ENCODE peak calls at places on chromosomes 12 and 14, in eight cellular contexts. I is A549, C is right lobe of liver, N is K562, E is sigmoid colon, U is Peyer's patch, O is esophagus squamous epithelium, Q is H1. H is an unnamed sample.

GRCh38 chr12:49924847-49925246 is 21.1 kb upstream of the FAIM2 start:
- DNase-seq in Q (no peak), E (no peak), I (no peak), N (no peak), C (no peak), U (no peak), O (no peak), H (no peak)

GRCh38 chr12:43352001-43352400 is 200.0 kb downstream of the ADAMTS20 start:
- DNase-seq in E (no peak), U (no peak), O (no peak), Q (no peak), N (no peak), C (no peak), I (no peak), H (no peak)

GRCh38 chr12:117882181-117882580 is 86.6 kb downstream of the KSR2 start:
- DNase-seq in E (no peak), U (no peak), C (no peak), I (no peak), O (no peak), Q (no peak), N (no peak), H (no peak)

GRCh38 chr12:6551063-6551461 is 4.8 kb downstream of the IFFO1 start:
- DNase-seq in I (no peak), N (no peak), Q (no peak), O (no peak), U (peak), C (peak), E (peak), H (no peak)

GRCh38 chr12:122590990-122591389 is 63.9 kb downstream of the KNTC1 start:
- DNase-seq in E (no peak), I (no peak), U (no peak), N (no peak), C (no peak), O (no peak), Q (no peak), H (no peak)

GRCh38 chr12:19288603-19289244 is 150.6 kb upstream of the AEBP2 start:
- DNase-seq in Q (no peak), N (peak), E (no peak), C (no peak), I (peak), U (no peak), O (no peak), H (no peak)

GRCh38 chr12:72133497-72134055 is 138.6 kb upstream of the TRHDE start:
- DNase-seq in Q (no peak), C (no peak), U (no peak), N (no peak), O (no peak), I (no peak), E (no peak), H (no peak)

GRCh38 chr14:90970167-90970600 is 90.3 kb downstream of the RPS6KA5 start:
- DNase-seq in U (no peak), N (no peak), C (no peak), I (peak), O (no peak), E (no peak), Q (no peak), H (no peak)

GRCh38 chr14:101969480-101969879 is 5.1 kb downstream of the DYNC1H1 start:
- DNase-seq in I (no peak), Q (no peak), U (no peak), N (no peak), O (no peak), C (no peak), E (no peak), H (no peak)

GRCh38 chr14:61649283-61649682 is 46.0 kb upstream of the HIF1A start:
- DNase-seq in I (no peak), N (no peak), C (no peak), E (no peak), U (no peak), Q (no peak), O (no peak), H (no peak)

GRCh38 chr14:99412122-99413061 is 68.3 kb downstream of the SETD3 start:
- DNase-seq in Q (no peak), C (no peak), N (no peak), U (no peak), O (no peak), E (no peak), I (no peak), H (no peak)

GRCh38 chr12:82019533-82019932 is 260.4 kb upstream of the PPFIA2 start:
- DNase-seq in Q (no peak), I (peak), N (no peak), C (no peak), O (no peak), U (no peak), E (no peak), H (no peak)

GRCh38 chr12:94148841-94149780 is 734 bp downstream of the PLXNC1 start:
- DNase-seq in Q (peak), I (peak), U (peak), C (peak), N (no peak), E (no peak), O (no peak), H (no peak)

GRCh38 chr12:3490848-3491382 is at the start of gene PRMT8:
- DNase-seq in O (no peak), I (no peak), U (no peak), E (no peak), C (no peak), Q (peak), N (no peak), H (no peak)

GRCh38 chr12:53070901-53071492 is 8.2 kb downstream of the SPRYD3 start:
- DNase-seq in I (no peak), C (no peak), U (peak), N (no peak), Q (no peak), O (no peak), E (peak), H (peak)

GRCh38 chr12:47820631-47821345 is 1.1 kb upstream of the HDAC7 start:
- DNase-seq in Q (no peak), U (peak), E (peak), C (peak), N (no peak), I (peak), O (no peak), H (no peak)

GRCh38 chr14:33776871-33777270 is 174.0 kb downstream of the EGLN3 start:
- DNase-seq in Q (no peak), O (no peak), N (no peak), C (no peak), E (no peak), I (no peak), U (no peak), H (no peak)

GRCh38 chr14:64761441-64762043 is 57.3 kb downstream of the PLEKHG3 start:
- DNase-seq in N (no peak), U (no peak), C (peak), I (no peak), O (no peak), Q (no peak), E (no peak), H (no peak)

GRCh38 chr12:53299101-53299453 is 418 bp upstream of the MYG1 start:
- DNase-seq in U (no peak), Q (no peak), O (no peak), N (no peak), E (no peak), I (peak), C (no peak), H (no peak)

GRCh38 chr12:19428261-19428660 is 11.0 kb upstream of the AEBP2 start:
- DNase-seq in C (no peak), N (no peak), U (no peak), Q (no peak), O (no peak), E (no peak), I (no peak), H (peak)

GRCh38 chr12:15731940-15732339 is 57.2 kb downstream of the EPS8 start:
- DNase-seq in U (no peak), Q (no peak), C (no peak), O (no peak), N (no peak), I (no peak), E (no peak), H (no peak)

GRCh38 chr12:54431911-54432814 is 13.1 kb upstream of the ITGA5 start:
- DNase-seq in N (peak), E (peak), C (no peak), U (no peak), I (peak), O (no peak), Q (no peak), H (no peak)

GRCh38 chr12:50059440-50060119 is 2.2 kb downstream of the ASIC1 start:
- DNase-seq in I (no peak), Q (no peak), C (no peak), O (no peak), E (no peak), U (peak), N (no peak), H (no peak)

GRCh38 chr12:9372202-9372601 is 164.0 kb upstream of the PZP start:
- DNase-seq in U (no peak), I (peak), O (no peak), N (no peak), Q (no peak), C (no peak), E (no peak), H (no peak)

GRCh38 chr14:88793259-88793625 is 489 bp upstream of the EML5 start:
- DNase-seq in E (peak), N (no peak), I (no peak), O (no peak), Q (no peak), U (no peak), C (no peak), H (no peak)

GRCh38 chr14:90664911-90665695 is 151.1 kb downstream of the TTC7B start:
- DNase-seq in E (no peak), Q (peak), N (no peak), I (no peak), U (no peak), C (no peak), O (no peak), H (no peak)

GRCh38 chr14:55611859-55612258 is 31.9 kb downstream of the KTN1 start:
- DNase-seq in I (no peak), N (no peak), O (no peak), E (no peak), C (no peak), U (no peak), Q (no peak), H (no peak)

GRCh38 chr12:1827806-1828805 is 7.7 kb downstream of the LRTM2 start:
- DNase-seq in Q (no peak), U (no peak), O (no peak), I (no peak), C (peak), N (no peak), E (peak), H (no peak)

GRCh38 chr14:71361874-71362273 is 454.6 kb downstream of the PCNX1 start:
- DNase-seq in N (no peak), Q (no peak), E (no peak), O (no peak), I (no peak), U (no peak), C (no peak), H (no peak)

GRCh38 chr12:23376238-23376637 is 573.2 kb downstream of the SOX5 start:
- DNase-seq in N (no peak), U (no peak), E (no peak), I (no peak), O (no peak), Q (peak), C (no peak), H (no peak)

GRCh38 chr12:88559199-88559598 is 21.1 kb downstream of the KITLG start:
- DNase-seq in E (no peak), O (no peak), N (no peak), U (no peak), I (no peak), C (no peak), Q (no peak), H (no peak)

GRCh38 chr14:72883963-72884362 is 9.9 kb downstream of the DPF3 start:
- DNase-seq in I (no peak), N (no peak), E (no peak), Q (no peak), O (no peak), U (no peak), C (no peak), H (no peak)

GRCh38 chr12:49054096-49054495 is 6.5 kb downstream of the KMT2D start:
- DNase-seq in E (no peak), Q (no peak), U (no peak), O (no peak), I (no peak), N (no peak), C (no peak), H (no peak)

GRCh38 chr14:50064993-50065392 is 51.4 kb downstream of the VCPKMT start:
- DNase-seq in U (no peak), N (no peak), C (no peak), I (no peak), Q (no peak), E (no peak), O (no peak), H (no peak)

GRCh38 chr14:77760381-77761204 is at the start of gene SNW1:
- DNase-seq in N (peak), Q (peak), C (peak), I (peak), U (peak), E (peak), O (peak), H (no peak)

GRCh38 chr12:55718020-55718419 is 2.2 kb upstream of the RDH5 start:
- DNase-seq in N (no peak), C (peak), Q (no peak), O (no peak), I (no peak), U (no peak), E (no peak), H (no peak)

GRCh38 chr12:57027805-57028153 is 11.4 kb upstream of the TAC3 start:
- DNase-seq in E (no peak), O (no peak), N (no peak), Q (no peak), C (no peak), I (no peak), U (no peak), H (no peak)

DNA sequence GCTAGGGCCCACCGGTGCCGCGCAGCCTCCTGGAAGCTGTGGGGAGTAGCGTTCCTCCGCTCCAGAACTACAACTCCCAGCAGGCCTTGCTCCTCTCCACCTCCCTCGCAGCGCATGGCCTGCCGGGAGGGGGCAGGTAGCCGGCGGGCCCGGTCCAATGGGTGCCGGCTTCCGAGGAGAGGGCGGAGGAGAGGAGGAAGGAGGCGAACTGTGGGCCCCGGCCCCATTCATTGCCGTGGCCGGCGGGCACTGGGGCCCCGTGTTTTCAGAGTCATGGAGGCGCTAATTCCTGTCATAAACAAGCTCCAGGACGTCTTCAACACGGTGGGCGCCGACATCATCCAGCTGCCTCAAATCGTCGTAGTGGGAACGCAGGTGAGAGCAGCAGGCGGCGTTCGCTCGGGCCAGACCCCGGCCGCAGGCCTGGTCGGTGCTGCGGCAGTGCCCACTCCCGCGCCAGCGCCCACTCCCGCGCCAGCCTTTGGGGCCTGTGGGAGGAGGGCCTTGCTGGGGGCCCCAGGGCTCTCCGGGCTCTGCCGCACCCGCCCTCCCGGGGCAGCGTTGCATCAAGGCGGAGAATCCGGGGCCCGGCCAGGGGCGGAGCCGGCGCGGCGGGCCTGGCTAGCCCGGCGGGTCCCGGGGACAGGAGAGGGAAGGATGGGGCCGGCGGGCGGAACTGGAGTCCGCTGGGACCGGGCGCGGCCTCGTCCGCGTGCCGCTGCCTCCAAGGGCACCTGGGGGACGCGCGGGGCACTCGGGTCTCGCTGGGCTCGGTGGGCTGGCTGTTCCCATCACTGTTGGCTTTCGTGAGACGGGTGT is at the start of gene DNM1L:
- DNase-seq in N (peak), E (peak), O (peak), Q (peak), C (peak), I (peak), U (peak), H (peak)
- TF ChIP-seq CTCF in N (no peak), E (no peak), O (peak), Q (no peak), C (no peak), I (no peak), U (no peak), H (no peak)

DNA sequence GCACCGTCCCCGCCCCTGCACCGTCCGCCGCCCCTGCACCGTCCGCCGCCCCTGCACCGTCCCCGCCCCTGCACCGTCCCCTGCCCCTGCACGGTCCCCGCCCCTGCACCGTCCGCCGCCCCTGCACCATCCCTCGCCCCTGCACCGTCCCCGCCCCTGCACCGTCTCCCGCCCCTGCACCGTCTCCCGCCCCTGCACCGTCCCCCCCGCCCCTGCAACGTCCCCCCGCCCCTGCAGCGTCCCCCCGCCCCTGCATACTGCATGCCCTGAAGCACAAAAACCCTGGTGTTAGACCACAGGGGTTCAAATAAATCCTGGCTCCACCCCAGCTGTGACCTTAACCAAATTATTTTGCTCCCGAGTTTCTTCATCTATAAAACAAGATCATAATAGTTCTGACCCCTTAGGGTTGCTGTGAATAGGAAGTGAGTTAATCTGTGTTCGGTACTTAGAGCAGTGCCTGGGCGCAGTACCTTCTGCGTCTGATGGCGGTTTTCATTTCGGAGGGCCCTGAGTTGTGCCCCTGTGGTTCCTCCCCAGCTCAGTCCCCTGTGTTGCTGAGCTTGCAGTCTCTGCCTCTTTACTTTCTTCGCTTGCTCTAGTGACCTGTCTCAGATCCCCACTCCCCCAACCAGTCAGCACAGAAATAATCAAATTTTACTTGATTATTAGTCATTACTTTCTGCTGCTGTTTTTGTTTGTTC is 38.2 kb downstream of the ESRRB start:
- DNase-seq in U (no peak), I (no peak), C (no peak), E (no peak), Q (no peak), O (no peak), N (no peak), H (no peak)
- H3K4me3 ChIP-seq in U (no peak), I (no peak), C (no peak), E (no peak), Q (peak), O (no peak), N (no peak), H (no peak)

GRCh38 chr12:123971770-123972447 is 722 bp downstream of the CCDC92 start:
- DNase-seq in O (no peak), E (peak), Q (peak), I (peak), N (no peak), U (peak), C (peak), H (peak)

GRCh38 chr12:123973552-123974341 is 732 bp downstream of the ZNF664 start:
- DNase-seq in O (no peak), I (peak), Q (peak), E (peak), N (peak), C (peak), U (peak), H (no peak)

GRCh38 chr12:123976227-123976826 is 3.3 kb downstream of the ZNF664 start:
- DNase-seq in O (no peak), E (no peak), U (no peak), Q (no peak), I (no peak), C (no peak), N (no peak), H (no peak)

GRCh38 chr12:123971449-123971769 is 1.2 kb downstream of the CCDC92 start:
- DNase-seq in Q (no peak), I (no peak), O (no peak), C (no peak), U (no peak), N (no peak), E (no peak), H (no peak)

DNA sequence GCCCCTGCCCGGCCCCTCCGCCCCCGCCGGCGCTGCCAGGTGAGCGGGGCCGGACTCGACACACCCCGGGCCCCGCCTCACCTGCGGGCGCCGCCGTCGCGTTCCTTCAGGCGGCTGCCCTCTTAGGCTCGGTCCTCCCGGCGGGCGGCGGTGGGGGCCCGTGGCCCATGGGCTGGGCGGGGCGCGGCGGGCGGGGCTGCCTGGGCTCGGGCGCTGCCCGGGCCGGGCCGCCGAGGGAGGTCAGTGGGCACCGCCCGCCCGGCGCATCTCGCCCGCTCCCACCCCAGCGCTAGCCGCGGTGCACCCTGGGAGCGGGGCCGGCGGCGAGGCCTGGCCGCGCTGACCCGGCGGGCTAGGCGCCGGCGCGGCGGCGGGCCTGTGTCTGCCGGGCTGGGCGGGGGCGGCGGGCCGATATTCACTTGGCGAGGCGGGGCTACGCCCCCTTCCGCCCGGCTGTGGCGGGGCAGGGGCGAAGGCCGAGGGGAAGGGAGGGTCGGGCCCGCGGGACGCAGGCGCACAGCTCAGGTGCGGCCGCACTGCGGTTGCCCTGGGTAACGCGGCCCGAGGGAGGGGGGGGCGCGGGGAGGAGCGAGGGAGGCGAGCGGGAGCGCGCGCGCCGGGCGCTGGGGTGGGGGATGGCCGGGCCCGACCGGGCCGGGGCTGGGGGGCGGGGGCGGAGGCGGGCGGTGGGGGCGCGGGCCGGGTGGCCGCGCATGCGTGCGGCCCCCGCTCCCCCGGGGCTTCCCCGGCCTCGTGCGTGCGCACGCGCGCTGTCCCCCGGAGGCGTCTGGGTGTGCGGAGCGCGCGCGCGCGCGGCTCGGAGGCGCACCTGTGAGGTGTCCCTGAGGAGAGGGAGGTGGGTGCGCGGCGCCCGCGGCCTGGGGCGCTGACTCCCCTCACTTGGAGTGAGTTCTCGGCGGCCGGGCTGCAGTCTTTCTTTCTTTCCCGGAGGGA is at the start of the genes CCDC92 and ZNF664:
- DNase-seq in C (peak), U (peak), I (peak), E (peak), N (peak), O (peak), Q (peak), H (no peak)
- TF ChIP-seq POLR2A in C (peak), U (peak), I (peak), E (no peak), N (no peak), O (peak), Q (peak), H (peak)

DNA sequence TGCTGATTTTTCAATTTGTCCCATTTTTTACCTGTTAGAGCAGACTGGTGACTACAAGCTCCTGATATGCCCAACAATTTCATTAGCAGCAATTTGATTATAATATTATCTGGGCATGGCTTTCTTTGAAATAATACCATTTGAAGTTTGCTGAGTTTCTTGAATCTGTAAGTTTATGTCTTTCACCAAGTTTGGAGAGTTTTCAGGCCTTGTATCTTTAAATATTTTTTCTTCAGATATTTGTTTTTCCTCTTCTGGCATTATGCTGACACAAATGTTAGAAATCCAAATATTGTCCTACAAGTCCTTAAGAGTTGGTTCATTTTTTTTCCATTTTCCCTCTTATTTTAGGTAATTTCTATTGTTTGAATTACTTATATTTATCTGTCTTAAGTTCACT is 30.4 kb downstream of the SLC2A13 start:
- DNase-seq in I (no peak), U (no peak), C (no peak), O (no peak), N (no peak), E (no peak), Q (no peak), H (no peak)
- TF ChIP-seq CTCF in I (no peak), U (no peak), C (no peak), O (no peak), N (no peak), E (no peak), Q (no peak), H (no peak)

H was measured in vagina.